ENCODE peak calls at places on chromosome 3, in ten cellular contexts. B is body of pancreas, X is KBM-7, Q is NCI-H146, D is D341Med, I is NCI-H1105, W is HS-27A, G is NCI-H1048, V is OCI-LY7, K is NCI-H1092. O is an unnamed sample.

GRCh38 chr3:85533586-85533985 is 574.8 kb downstream of the CADM2 start:
- DNase-seq in B (no peak), X (no peak), Q (no peak), D (no peak), I (no peak), W (no peak), G (no peak), V (no peak), K (no peak), O (no peak)

GRCh38 chr3:102089904-102090492 is 240.7 kb downstream of the NFKBIZ start:
- DNase-seq in B (no peak), X (no peak), Q (no peak), D (no peak), I (no peak), W (no peak), G (no peak), V (no peak), K (no peak), O (no peak)

GRCh38 chr3:107634142-107634489 is 111.4 kb downstream of the BBX start:
- DNase-seq in B (no peak), X (no peak), Q (no peak), D (no peak), I (no peak), W (no peak), G (no peak), V (no peak), K (no peak), O (no peak)

GRCh38 chr3:151219056-151219455 is 16.0 kb upstream of the GPR171 start:
- DNase-seq in B (no peak), X (no peak), Q (no peak), D (no peak), I (no peak), W (no peak), G (no peak), V (no peak), K (no peak), O (no peak)

GRCh38 chr3:23915537-23916108 is 1.2 kb downstream of the NKIRAS1 start:
- DNase-seq in B (no peak), X (peak; percentile 75), Q (peak; percentile 22), D (peak; percentile 33), I (no peak), W (no peak), G (no peak), V (no peak), K (no peak), O (no peak)

GRCh38 chr3:46109635-46110005 is 82.3 kb upstream of the XCR1 start:
- DNase-seq in B (no peak), X (no peak), Q (no peak), D (no peak), I (no peak), W (no peak), G (no peak), V (no peak), K (no peak), O (no peak)

GRCh38 chr3:152516195-152516594 is 247.5 kb downstream of the MBNL1 start:
- DNase-seq in B (no peak), X (no peak), Q (no peak), D (no peak), I (no peak), W (no peak), G (no peak), V (no peak), K (no peak), O (no peak)

GRCh38 chr3:142027713-142028112 is 121.6 kb downstream of the TFDP2 start:
- DNase-seq in B (peak; percentile 50), X (peak; percentile 48), Q (peak; percentile 90), D (no peak), I (peak; percentile 84), W (no peak), G (no peak), V (peak; percentile 80), K (no peak), O (no peak)

GRCh38 chr3:27279153-27279552 is 90.0 kb downstream of the NEK10 start:
- DNase-seq in B (peak; percentile 38), X (peak; percentile 13), Q (no peak), D (no peak), I (no peak), W (no peak), G (no peak), V (no peak), K (no peak), O (no peak)

GRCh38 chr3:59540241-59540640 is 490.4 kb upstream of the CFAP20DC start:
- DNase-seq in B (no peak), X (no peak), Q (peak; percentile 83), D (no peak), I (no peak), W (no peak), G (no peak), V (no peak), K (no peak), O (no peak)

GRCh38 chr3:88732211-88732610 is 375.2 kb upstream of the EPHA3 start:
- DNase-seq in B (no peak), X (no peak), Q (no peak), D (no peak), I (no peak), W (no peak), G (no peak), V (no peak), K (no peak), O (no peak)

GRCh38 chr3:136512391-136512790 is 239.8 kb downstream of the STAG1 start:
- DNase-seq in B (no peak), X (no peak), Q (no peak), D (no peak), I (no peak), W (no peak), G (no peak), V (no peak), K (no peak), O (no peak)

O was measured in mesenteric fat pad.